ENCODE peak calls at places on chromosome X, in five cellular contexts. B is K562, U is A549, M is IMR-90, T is SK-N-SH. K is an unnamed sample.

GRCh38 chrX:152915541-152916241 is 17.8 kb downstream of the ZNF185 start:
- DNase-seq in T (peak; percentile 77), U (peak; percentile 37), B (peak; percentile 72), M (peak; percentile 79), K (no peak)

GRCh38 chrX:48958635-48959094 is 1.3 kb upstream of the OTUD5 start:
- DNase-seq in T (no peak), U (peak; percentile 35), M (peak; percentile 66), B (no peak), K (no peak)

GRCh38 chrX:47540754-47541538 is 20.1 kb upstream of the ARAF start:
- DNase-seq in T (peak; percentile 80), M (peak; percentile 92), B (peak; percentile 67), U (peak; percentile 91), K (no peak)

GRCh38 chrX:103376118-103376978 is at the start of gene BEX3:
- DNase-seq in B (no peak), T (peak; percentile 85), U (peak; percentile 69), M (peak; percentile 59), K (no peak)

GRCh38 chrX:24190500-24191156 is 41.1 kb downstream of the ZFX start:
- DNase-seq in M (peak; percentile 71), T (no peak), U (peak; percentile 61), B (no peak), K (no peak)

GRCh38 chrX:149830192-149830873 is 48.6 kb downstream of the MAGEA9 start:
- DNase-seq in B (no peak), T (no peak), M (peak; percentile 17), U (no peak), K (peak; percentile 17)

GRCh38 chrX:69884210-69884609 is 165.5 kb downstream of the AWAT2 start:
- DNase-seq in T (no peak), U (no peak), B (no peak), M (no peak), K (no peak)

GRCh38 chrX:97311066-97311778 is 427.5 kb downstream of the RPA4 start:
- DNase-seq in B (no peak), U (no peak), T (no peak), M (no peak), K (no peak)

GRCh38 chrX:132443736-132444135 is 45.1 kb downstream of the MBNL3 start:
- DNase-seq in U (no peak), M (no peak), T (no peak), B (no peak), K (no peak)

GRCh38 chrX:22097295-22097694 is 65.2 kb downstream of the PHEX start:
- DNase-seq in B (no peak), T (no peak), U (peak; percentile 71), M (peak; percentile 92), K (no peak)

GRCh38 chrX:24684048-24684447 is 9.7 kb upstream of the POLA1 start:
- DNase-seq in B (no peak), M (no peak), U (no peak), T (no peak), K (no peak)

GRCh38 chrX:85569691-85570090 is 190.2 kb upstream of the POF1B start:
- DNase-seq in B (no peak), U (no peak), T (no peak), M (no peak), K (no peak)

GRCh38 chrX:104351173-104351769 is 96.5 kb upstream of the ESX1 start:
- DNase-seq in T (no peak), M (peak; percentile 82), B (no peak), U (peak; percentile 61), K (no peak)

GRCh38 chrX:37350034-37350365 is 836 bp downstream of the PRRG1 start:
- DNase-seq in M (peak; percentile 31), U (peak; percentile 14), T (peak; percentile 1), B (no peak), K (no peak)

GRCh38 chrX:10648608-10649007 is 28.2 kb upstream of the MID1 start:
- DNase-seq in T (peak; percentile 6), U (no peak), M (peak; percentile 78), B (no peak), K (no peak)

GRCh38 chrX:118392726-118393125 is 46.8 kb downstream of the WDR44 start:
- DNase-seq in M (peak; percentile 37), U (no peak), B (no peak), T (no peak), K (no peak)

GRCh38 chrX:115093206-115093605 is 75.8 kb upstream of the IL13RA2 start:
- DNase-seq in M (no peak), T (no peak), B (no peak), U (no peak), K (no peak)

GRCh38 chrX:136143714-136144113 is 3.6 kb upstream of the FHL1 start:
- DNase-seq in B (no peak), U (no peak), M (no peak), T (no peak), K (no peak)

GRCh38 chrX:5646818-5647217 is 581.8 kb downstream of the NLGN4X start:
- DNase-seq in T (no peak), M (no peak), U (no peak), B (no peak), K (peak; percentile 66)

GRCh38 chrX:259692-260355 is 21.4 kb upstream of the PLCXD1 start:
- DNase-seq in B (peak; percentile 3), T (no peak), M (no peak), U (peak; percentile 54), K (no peak)

GRCh38 chrX:119118780-119119395 is 8.7 kb downstream of the KIAA1210 start:
- DNase-seq in B (peak; percentile 62), U (peak; percentile 53), M (peak; percentile 42), T (peak; percentile 53), K (no peak)

GRCh38 chrX:21661316-21661715 is 3.2 kb upstream of the KLHL34 start:
- DNase-seq in U (no peak), M (no peak), B (no peak), T (no peak), K (no peak)

GRCh38 chrX:522456-522855 is 108.1 kb upstream of the SHOX start:
- DNase-seq in U (no peak), M (no peak), T (no peak), B (no peak), K (no peak)

GRCh38 chrX:11480626-11481025 is 185.1 kb downstream of the ARHGAP6 start:
- DNase-seq in B (peak; percentile 13), M (peak; percentile 51), T (no peak), U (no peak), K (no peak)

DNA sequence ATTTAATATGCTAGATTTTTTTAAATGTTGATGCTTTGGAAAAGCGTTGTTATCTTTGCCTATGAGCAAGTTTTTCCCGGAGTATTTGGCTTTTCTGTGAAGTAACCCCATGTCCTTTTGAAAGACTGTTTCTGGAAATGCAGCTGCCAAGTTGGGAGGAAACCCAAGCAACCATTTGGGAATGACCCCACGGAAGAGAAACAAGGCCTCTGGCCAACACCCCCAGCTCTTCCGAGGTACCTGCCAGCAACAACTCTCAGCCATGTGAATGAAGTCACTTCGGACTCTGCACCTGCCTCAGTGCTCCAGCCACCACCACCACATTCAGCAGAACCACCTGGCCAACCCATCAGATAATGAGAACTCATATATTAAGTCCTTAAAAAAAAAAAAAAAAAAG is 36.2 kb upstream of the DHRSX start:
- DNase-seq in U (no peak), M (no peak), T (no peak), B (no peak), K (no peak)
- TF ChIP-seq RCOR1 in U (no peak), M (no peak), T (no peak), B (no peak), K (no peak)

GRCh38 chrX:30712214-30712613 is 59.0 kb downstream of the GK start:
- DNase-seq in T (no peak), M (no peak), U (no peak), B (no peak), K (no peak)

GRCh38 chrX:30714138-30714537 is 60.9 kb downstream of the GK start:
- DNase-seq in B (no peak), M (no peak), U (no peak), T (no peak), K (no peak)

GRCh38 chrX:30715976-30716375 is 62.8 kb downstream of the GK start:
- DNase-seq in T (no peak), U (no peak), M (no peak), B (no peak), K (no peak)

DNA sequence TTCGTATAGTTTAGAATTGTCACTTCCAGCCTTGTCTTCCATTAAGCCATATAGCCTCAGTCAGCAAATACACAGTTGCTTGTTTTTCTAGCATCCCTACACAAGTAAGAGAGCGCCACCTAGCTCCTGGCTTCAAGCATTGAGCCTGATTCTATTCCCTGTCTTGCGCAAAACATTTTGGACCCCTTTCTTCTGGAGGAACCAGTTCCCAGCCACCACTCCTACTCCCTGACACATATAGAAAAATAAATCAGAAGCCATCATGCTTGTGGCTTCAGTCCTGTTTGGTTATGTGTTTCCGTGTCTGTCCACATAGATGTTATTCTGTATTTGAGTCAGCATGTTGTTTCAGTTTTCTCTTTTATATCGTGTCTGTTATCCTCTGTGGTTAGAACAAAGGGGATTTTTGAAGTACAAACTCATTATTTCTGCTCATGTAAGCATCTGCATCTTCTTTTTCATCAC is 59.9 kb downstream of the GK start:
- DNase-seq in M (peak; percentile 65), B (no peak), U (peak; percentile 71), T (peak; percentile 51), K (peak; percentile 85)
- TF ChIP-seq RCOR1 in M (no peak), B (no peak), U (no peak), T (no peak), K (peak; percentile 72)

GRCh38 chrX:68831405-68832100 is 2.7 kb downstream of the EFNB1 start:
- DNase-seq in U (no peak), M (peak; percentile 13), T (no peak), B (no peak), K (no peak)

GRCh38 chrX:68827848-68828562 is 816 bp upstream of the EFNB1 start:
- DNase-seq in M (peak; percentile 76), B (peak; percentile 69), U (peak; percentile 79), T (peak; percentile 77), K (no peak)

GRCh38 chrX:68828740-68829593 is at the start of gene EFNB1:
- DNase-seq in B (peak; percentile 75), U (peak; percentile 95), T (peak; percentile 87), M (peak; percentile 96), K (peak; percentile 42)

GRCh38 chrX:68830486-68831404 is 1.9 kb downstream of the EFNB1 start:
- DNase-seq in B (no peak), T (peak; percentile 44), M (no peak), U (no peak), K (no peak)

DNA sequence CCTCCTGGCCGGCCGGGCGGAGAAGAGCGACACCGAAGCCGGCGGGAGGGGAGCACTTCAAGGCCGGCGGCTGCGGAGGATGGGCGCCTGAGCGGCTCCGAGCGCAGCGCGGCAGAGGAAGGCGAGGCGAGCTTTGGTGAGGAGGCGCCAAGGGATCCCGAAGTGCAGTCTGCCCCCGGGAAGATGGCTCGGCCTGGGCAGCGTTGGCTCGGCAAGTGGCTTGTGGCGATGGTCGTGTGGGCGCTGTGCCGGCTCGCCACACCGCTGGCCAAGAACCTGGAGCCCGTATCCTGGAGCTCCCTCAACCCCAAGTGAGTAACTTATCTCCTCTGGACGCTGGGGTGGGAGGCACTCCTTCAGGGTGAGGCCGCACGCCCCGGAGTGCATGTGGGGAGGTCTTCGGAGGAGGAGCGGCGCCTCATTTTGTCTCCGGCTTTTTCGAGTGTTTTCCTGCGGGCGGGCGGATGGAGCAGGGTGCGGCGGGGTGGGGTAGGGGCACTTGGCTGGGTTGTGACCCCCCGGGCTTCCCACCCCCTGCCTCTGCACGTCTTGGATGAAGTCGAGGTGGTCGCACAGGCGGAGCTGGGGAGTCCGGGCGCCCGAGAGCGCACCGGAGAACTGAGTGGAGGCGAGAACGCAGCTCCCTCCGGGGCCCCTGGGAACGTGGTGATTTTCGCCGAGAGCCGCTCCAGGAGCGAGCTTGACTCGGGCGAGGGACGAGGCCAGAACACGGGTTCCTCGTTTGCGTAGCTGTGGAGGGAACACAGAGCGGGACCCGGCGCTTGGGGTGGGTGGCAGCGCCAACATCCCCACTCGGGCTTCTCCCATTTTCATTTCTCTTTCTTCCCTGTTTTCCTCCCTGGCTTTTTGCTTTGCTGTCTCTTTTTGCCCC is 1.0 kb downstream of the EFNB1 start:
- DNase-seq in U (peak; percentile 18), T (peak; percentile 49), M (peak; percentile 19), B (no peak), K (no peak)
- TF ChIP-seq RCOR1 in U (no peak), T (no peak), M (no peak), B (no peak), K (no peak)

GRCh38 chrX:53616921-53617320 is 69.6 kb downstream of the HUWE1 start:
- DNase-seq in T (no peak), B (no peak), M (no peak), U (no peak), K (no peak)
- TF ChIP-seq RCOR1 in T (no peak), B (no peak), M (no peak), U (no peak), K (no peak)